ENCODE peak calls at places on chromosomes 4 and X, in four cellular contexts. K, H, S and N are unnamed samples.

GRCh38 chr4:41329361-41329760 is 72.6 kb downstream of the UCHL1 start:
- DNase-seq in K (no peak), H (no peak), S (peak), N (no peak)

GRCh38 chr4:145130788-145131398 is 32.8 kb downstream of the ABCE1 start:
- DNase-seq in H (no peak), S (no peak), K (no peak), N (no peak)

GRCh38 chrX:150012647-150013046 is 74.4 kb upstream of the EOLA2 start:
- DNase-seq in S (no peak), H (no peak), K (no peak), N (no peak)

GRCh38 chr4:5753766-5754528 is 42.9 kb downstream of the EVC start:
- DNase-seq in H (no peak), S (peak), K (no peak), N (no peak)

GRCh38 chr4:185127021-185127925 is 15.8 kb upstream of the SLC25A4 start:
- DNase-seq in S (no peak), H (no peak), K (no peak), N (peak)

GRCh38 chr4:1036976-1037810 is 25.8 kb downstream of the FGFRL1 start:
- DNase-seq in S (no peak), K (no peak), H (no peak), N (no peak)

GRCh38 chrX:14491689-14492088 is 37.6 kb upstream of the GLRA2 start:
- DNase-seq in S (no peak), H (no peak), K (no peak), N (no peak)

GRCh38 chr4:3244002-3244401 is 5.0 kb upstream of the MSANTD1 start:
- DNase-seq in K (no peak), S (no peak), H (no peak), N (no peak)

GRCh38 chrX:49072712-49073095 is 1.1 kb downstream of the PRAF2 start:
- DNase-seq in S (no peak), K (no peak), H (no peak), N (no peak)

GRCh38 chrX:20271730-20272129 is 5.0 kb upstream of the RPS6KA3 start:
- DNase-seq in S (no peak), H (no peak), K (no peak), N (no peak)

GRCh38 chrX:153635788-153636668 is 11.0 kb upstream of the DUSP9 start:
- DNase-seq in S (peak), H (peak), K (no peak), N (peak)

GRCh38 chr4:6206771-6207290 is 6.5 kb upstream of the JAKMIP1 start:
- DNase-seq in H (peak), K (no peak), S (no peak), N (no peak)

GRCh38 chrX:70132244-70132643 is 1.0 kb upstream of the IGBP1 start:
- DNase-seq in K (no peak), S (peak), H (peak), N (no peak)